ENCODE peak calls at places on chromosome 17, in six cellular contexts. G is effector memory CD4-positive, alpha-beta T cell; W is ELR; X is cardiac muscle cell; Y is skeletal muscle cell; C is hepatocyte. Z is an unnamed sample.

GRCh38 chr17:57366558-57367351 is 110.4 kb downstream of the MSI2 start:
- DNase-seq in G (no peak), W (no peak), X (no peak), Y (no peak), C (peak; percentile 26), Z (peak; percentile 23)

GRCh38 chr17:81479175-81479574 is 33.4 kb downstream of the ACTG1 start:
- DNase-seq in G (no peak), W (no peak), X (no peak), Y (no peak), C (no peak), Z (no peak)

GRCh38 chr17:7293821-7294613 is 422 bp downstream of the YBX2 start:
- DNase-seq in G (peak; percentile 30), W (no peak), X (peak; percentile 52), Y (no peak), C (peak; percentile 54), Z (no peak)

GRCh38 chr17:37745801-37746426 is 1.1 kb upstream of the HNF1B start:
- DNase-seq in G (no peak), W (no peak), X (no peak), Y (no peak), C (no peak), Z (no peak)

GRCh38 chr17:1077536-1078061 is 80.7 kb downstream of the TIMM22 start:
- DNase-seq in G (no peak), W (no peak), X (no peak), Y (no peak), C (no peak), Z (no peak)

GRCh38 chr17:15910791-15911190 is 34.1 kb upstream of the ADORA2B start:
- DNase-seq in G (no peak), W (no peak), X (no peak), Y (no peak), C (no peak), Z (peak; percentile 94)

GRCh38 chr17:64036198-64036922 is 15.9 kb upstream of the ICAM2 start:
- DNase-seq in G (no peak), W (peak; percentile 32), X (no peak), Y (no peak), C (no peak), Z (peak; percentile 24)

GRCh38 chr17:61366715-61367413 is 32.8 kb upstream of the TBX2 start:
- DNase-seq in G (no peak), W (no peak), X (peak; percentile 96), Y (no peak), C (peak; percentile 20), Z (no peak)

GRCh38 chr17:81641825-81642489 is 5.0 kb downstream of the TSPAN10 start:
- DNase-seq in G (no peak), W (peak; percentile 92), X (no peak), Y (no peak), C (peak; percentile 39), Z (peak; percentile 83)

GRCh38 chr17:41530062-41531048 is 2.2 kb upstream of the KRT19 start:
- DNase-seq in G (no peak), W (peak; percentile 97), X (peak; percentile 31), Y (peak; percentile 31), C (peak; percentile 91), Z (peak; percentile 94)